ENCODE peak calls at places on chromosomes 1 and 21, in four cellular contexts. F is Daoy; S is activated naive CD8-positive, alpha-beta T cell treated with anti-CD3 and anti-CD28 coated beads for 36 hours; N is SW 1271. A is an unnamed sample.

GRCh38 chr1:17661546-17662157 is 93.5 kb upstream of the ACTL8 start:
- DNase-seq in F (peak; percentile 62), S (peak; percentile 57), N (peak; percentile 24), A (peak; percentile 95)

GRCh38 chr1:228044961-228045360 is 37.5 kb upstream of the ARF1 start:
- DNase-seq in F (no peak), S (no peak), N (no peak), A (no peak)

GRCh38 chr1:224637510-224637909 is 21.4 kb downstream of the CNIH3 start:
- DNase-seq in F (peak; percentile 97), S (no peak), N (no peak), A (no peak)

GRCh38 chr1:10634428-10635384 is 160.0 kb downstream of the PEX14 start:
- DNase-seq in F (peak; percentile 40), S (no peak), N (no peak), A (no peak)

GRCh38 chr1:223363856-223364684 is at the start of gene SUSD4:
- DNase-seq in F (peak; percentile 84), S (peak; percentile 64), N (no peak), A (peak; percentile 87)

GRCh38 chr1:204846546-204846945 is 24.1 kb upstream of the NFASC start:
- DNase-seq in F (no peak), S (no peak), N (no peak), A (no peak)

GRCh38 chr21:41678944-41679343 is 87.9 kb downstream of the RIPK4 start:
- DNase-seq in F (peak; percentile 100), S (no peak), N (peak; percentile 11), A (peak; percentile 98)

GRCh38 chr21:31064803-31065202 is 26.5 kb upstream of the KRTAP19-8 start:
- DNase-seq in F (no peak), S (no peak), N (no peak), A (no peak)

GRCh38 chr1:225847610-225848009 is 34.6 kb downstream of the TMEM63A start:
- DNase-seq in F (no peak), S (no peak), N (no peak), A (no peak)

GRCh38 chr21:36554411-36555157 is 74.7 kb upstream of the CLDN14 start:
- DNase-seq in F (no peak), S (no peak), N (no peak), A (peak; percentile 64)

GRCh38 chr1:156705321-156705917 is at the start of gene CRABP2:
- DNase-seq in F (peak; percentile 59), S (peak; percentile 41), N (no peak), A (no peak)

GRCh38 chr1:101135526-101135925 is 101.3 kb upstream of the S1PR1 start:
- DNase-seq in F (no peak), S (no peak), N (no peak), A (no peak)

GRCh38 chr1:23757812-23758211 is 14.5 kb downstream of the ELOA start:
- DNase-seq in F (no peak), S (no peak), N (no peak), A (no peak)

GRCh38 chr1:156276966-156277381 is 5.7 kb downstream of the SMG5 start:
- DNase-seq in F (no peak), S (no peak), N (no peak), A (no peak)

GRCh38 chr1:16396591-16396990 is 29.5 kb downstream of the SZRD1 start:
- DNase-seq in F (peak; percentile 32), S (no peak), N (no peak), A (no peak)

A was measured in endodermal cell.